ENCODE peak calls at places on chromosomes 16 and 17, in ten cellular contexts. Y is GM18507; F is stimulated activated naive CD8-positive, alpha-beta T cell treated with anti-CD3 and anti-CD28 coated beads, Interleukin-15, Interleukin-2, amounts not matched to agents 100 U/mL and 50 U/mL, for 24 hours; E is left cardiac atrium; A is K562; C is stimulated activated CD8-positive, alpha-beta memory T cell treated with anti-CD3 and anti-CD28 coated beads, Interleukin-15, amount 100 ng/mL, for 24 hours; H is iPS-NIHi11; O is ACHN; N is T1000; W is foreskin melanocyte. P is an unnamed sample.

GRCh38 chr16:68281368-68282063 is 17.2 kb downstream of the SLC7A6 start:
- DNase-seq in A (no peak), C (no peak), F (no peak), E (no peak), W (no peak), O (no peak), N (no peak), Y (no peak), H (no peak), P (no peak)

GRCh38 chr16:68349838-68350410 is 39.1 kb downstream of the PRMT7 start:
- DNase-seq in C (no peak), E (no peak), Y (no peak), F (no peak), N (no peak), W (peak), A (no peak), O (no peak), H (no peak), P (no peak)

GRCh38 chr16:5196204-5196603 is 98.6 kb upstream of the EEF2KMT start:
- DNase-seq in W (no peak), H (no peak), A (no peak), Y (no peak), O (no peak), N (no peak), C (no peak), F (no peak), E (no peak), P (no peak)

GRCh38 chr17:16939606-16940115 is 32.3 kb downstream of the TNFRSF13B start:
- DNase-seq in E (peak), C (no peak), A (no peak), W (no peak), H (no peak), Y (no peak), N (no peak), O (no peak), F (no peak), P (no peak)

GRCh38 chr17:70604854-70605253 is 435.5 kb downstream of the KCNJ2 start:
- DNase-seq in W (no peak), C (no peak), Y (no peak), A (no peak), H (peak), E (no peak), O (no peak), F (no peak), N (no peak), P (no peak)

GRCh38 chr17:17120294-17120693 is 78.0 kb downstream of the MPRIP start:
- DNase-seq in E (no peak), H (no peak), F (no peak), A (peak), C (no peak), W (no peak), N (no peak), O (no peak), Y (no peak), P (no peak)

GRCh38 chr17:2089021-2089422 is 34.1 kb downstream of the HIC1 start:
- DNase-seq in Y (no peak), H (no peak), N (no peak), O (no peak), E (no peak), W (peak), A (peak), C (no peak), F (no peak), P (no peak)

GRCh38 chr17:30520882-30521281 is 43.7 kb downstream of the GOSR1 start:
- DNase-seq in N (no peak), O (no peak), Y (no peak), W (peak), F (no peak), E (no peak), H (no peak), A (no peak), C (no peak), P (no peak)

GRCh38 chr17:2412561-2413021 is 11.7 kb upstream of the MNT start:
- DNase-seq in C (no peak), A (no peak), W (no peak), O (peak), Y (no peak), H (peak), E (peak), F (no peak), N (no peak), P (no peak)

GRCh38 chr17:372157-373152 is 19.8 kb upstream of the RPH3AL start:
- DNase-seq in O (no peak), Y (no peak), F (no peak), A (no peak), N (no peak), C (no peak), W (no peak), H (no peak), E (no peak), P (no peak)

GRCh38 chr17:8212312-8213180 is 2.2 kb upstream of the AURKB start:
- DNase-seq in E (no peak), Y (no peak), C (no peak), F (no peak), N (no peak), A (no peak), H (no peak), W (no peak), O (no peak), P (no peak)

GRCh38 chr17:50620848-50621247 is 13.8 kb upstream of the ABCC3 start:
- DNase-seq in H (peak), E (no peak), F (no peak), O (no peak), A (no peak), N (no peak), W (no peak), Y (no peak), C (no peak), P (no peak)

GRCh38 chr17:8695241-8695640 is 49.4 kb downstream of the CCDC42 start:
- DNase-seq in F (no peak), N (no peak), W (no peak), H (no peak), A (no peak), E (no peak), C (no peak), O (no peak), Y (no peak), P (no peak)

GRCh38 chr16:81582655-81583441 is 138.2 kb downstream of the CMIP start:
- DNase-seq in W (no peak), H (no peak), A (no peak), C (no peak), O (no peak), Y (no peak), F (no peak), N (no peak), E (no peak), P (no peak)

GRCh38 chr16:70805380-70805779 is 4.4 kb upstream of the VAC14 start:
- DNase-seq in H (no peak), A (no peak), Y (no peak), C (no peak), E (no peak), O (no peak), N (no peak), W (no peak), F (no peak), P (no peak)

GRCh38 chr17:29590261-29590978 is 972 bp upstream of the GIT1 start:
- DNase-seq in F (peak), A (no peak), C (no peak), N (peak), W (no peak), Y (no peak), E (peak), H (no peak), O (no peak), P (peak)

GRCh38 chr17:65604070-65604469 is 42.6 kb upstream of the AXIN2 start:
- DNase-seq in W (no peak), O (no peak), A (no peak), E (no peak), H (no peak), C (no peak), F (no peak), Y (no peak), N (peak), P (no peak)

GRCh38 chr17:8435245-8436168 is at the start of gene NDEL1:
- DNase-seq in A (peak), Y (peak), H (peak), O (peak), N (peak), E (peak), C (peak), F (peak), W (peak), P (peak)

GRCh38 chr17:75688209-75688771 is 21.2 kb downstream of the SAP30BP start:
- DNase-seq in E (no peak), N (no peak), O (no peak), C (no peak), Y (no peak), H (no peak), A (no peak), W (peak), F (no peak), P (no peak)

GRCh38 chr17:73096866-73097265 is 4.4 kb upstream of the SLC39A11 start:
- DNase-seq in C (no peak), E (no peak), H (no peak), O (no peak), N (no peak), A (no peak), Y (no peak), F (no peak), W (no peak), P (no peak)

GRCh38 chr17:836154-836553 is 54.0 kb downstream of the MRM3 start:
- DNase-seq in H (no peak), A (no peak), W (no peak), C (no peak), F (no peak), O (peak), N (no peak), Y (no peak), E (no peak), P (no peak)

GRCh38 chr17:62888148-62888547 is 77.9 kb upstream of the TANC2 start:
- DNase-seq in N (no peak), C (no peak), A (no peak), F (no peak), E (no peak), O (no peak), W (no peak), H (no peak), Y (no peak), P (no peak)

GRCh38 chr16:87515475-87516330 is 22.9 kb upstream of the ZCCHC14 start:
- DNase-seq in C (no peak), Y (no peak), E (no peak), N (no peak), A (no peak), F (no peak), W (no peak), H (no peak), O (no peak), P (no peak)

GRCh38 chr16:9092963-9093477 is 1.6 kb downstream of the HAPSTR1 start:
- DNase-seq in E (peak), W (no peak), N (no peak), O (no peak), H (no peak), C (no peak), F (peak), Y (no peak), A (peak), P (peak)

GRCh38 chr17:61422869-61423268 is 23.2 kb downstream of the TBX2 start:
- DNase-seq in A (no peak), F (no peak), E (no peak), C (no peak), Y (no peak), O (no peak), W (no peak), H (no peak), N (no peak), P (no peak)

GRCh38 chr16:85225291-85225690 is 113.0 kb upstream of the CIBAR2 start:
- DNase-seq in W (no peak), O (no peak), E (no peak), F (no peak), N (no peak), Y (no peak), H (no peak), A (no peak), C (no peak), P (no peak)

GRCh38 chr17:81097943-81098308 is 63.0 kb downstream of the BAIAP2 start:
- DNase-seq in E (peak), N (peak), W (peak), F (peak), A (peak), H (no peak), C (no peak), Y (no peak), O (peak), P (no peak)

GRCh38 chr16:87415441-87415840 is 23.3 kb downstream of the MAP1LC3B start:
- DNase-seq in N (no peak), Y (no peak), H (no peak), A (no peak), W (no peak), C (no peak), E (no peak), O (no peak), F (no peak), P (no peak)

GRCh38 chr17:20966869-20967268 is 75.9 kb downstream of the USP22 start:
- DNase-seq in E (no peak), H (no peak), W (no peak), F (no peak), Y (no peak), N (no peak), O (no peak), C (no peak), A (no peak), P (no peak)

GRCh38 chr16:10629592-10629963 is 49.2 kb upstream of the EMP2 start:
- DNase-seq in F (no peak), N (no peak), A (peak), O (no peak), E (no peak), C (no peak), H (peak), W (no peak), Y (no peak), P (no peak)

GRCh38 chr17:81807210-81807719 is 3.3 kb downstream of the GCGR start:
- DNase-seq in A (no peak), C (no peak), N (no peak), F (no peak), W (no peak), Y (no peak), O (no peak), H (no peak), E (no peak), P (no peak)

GRCh38 chr17:59366040-59366757 is 34.7 kb downstream of the YPEL2 start:
- DNase-seq in E (no peak), H (peak), W (no peak), C (no peak), A (no peak), N (no peak), F (no peak), Y (no peak), O (no peak), P (no peak)

GRCh38 chr16:54447606-54448440 is 161.2 kb upstream of the IRX3 start:
- DNase-seq in Y (no peak), N (peak), C (no peak), O (peak), H (no peak), F (no peak), W (peak), A (peak), E (no peak), P (no peak)

GRCh38 chr16:51550785-51551184 is 399.7 kb upstream of the SALL1 start:
- DNase-seq in H (no peak), Y (no peak), C (no peak), A (no peak), O (no peak), F (no peak), N (no peak), W (no peak), E (no peak), P (no peak)

GRCh38 chr16:69324013-69324531 is 6.3 kb downstream of the PDF start:
- DNase-seq in H (no peak), C (no peak), N (no peak), Y (no peak), A (peak), O (no peak), F (no peak), W (no peak), E (peak), P (no peak)